ENCODE peak calls at places on chromosomes 7 and 10, in seven cellular contexts. R, L, M, V, Y, N and P are unnamed samples.
A peak's percentile ranks its signal among the peaks of the same experiment; 100 is the strongest.

GRCh38 chr10:49220031-49220430 is 31.8 kb upstream of the TMEM273 start:
- DNase-seq in R (no peak), L (no peak), M (no peak), V (peak; percentile 36), Y (no peak), N (no peak), P (no peak)

GRCh38 chr10:31942892-31943291 is 14.3 kb upstream of the ARHGAP12 start:
- DNase-seq in R (no peak), L (no peak), M (no peak), V (no peak), Y (no peak), N (no peak), P (no peak)

GRCh38 chr10:103197177-103197576 is 4.1 kb upstream of the NT5C2 start:
- DNase-seq in R (peak; percentile 59), L (peak; percentile 57), M (peak; percentile 62), V (peak; percentile 77), Y (peak; percentile 83), N (no peak), P (no peak)

GRCh38 chr7:6529643-6530042 is 21.6 kb downstream of the GRID2IP start:
- DNase-seq in R (no peak), L (no peak), M (no peak), V (no peak), Y (no peak), N (no peak), P (no peak)

GRCh38 chr7:148288592-148289151 is 301.9 kb upstream of the C7orf33 start:
- DNase-seq in R (no peak), L (no peak), M (no peak), V (no peak), Y (no peak), N (no peak), P (no peak)

GRCh38 chr10:48775206-48775517 is 90.5 kb downstream of the WDFY4 start:
- DNase-seq in R (no peak), L (no peak), M (no peak), V (no peak), Y (no peak), N (no peak), P (no peak)

GRCh38 chr10:12854988-12855387 is 146.5 kb downstream of the CCDC3 start:
- DNase-seq in R (no peak), L (no peak), M (no peak), V (no peak), Y (no peak), N (no peak), P (no peak)

GRCh38 chr7:150405584-150406310 is 26.6 kb downstream of the ZNF775 start:
- DNase-seq in R (no peak), L (no peak), M (no peak), V (no peak), Y (no peak), N (no peak), P (no peak)

GRCh38 chr10:58243269-58243668 is 24.4 kb downstream of the IPMK start:
- DNase-seq in R (no peak), L (no peak), M (no peak), V (no peak), Y (no peak), N (no peak), P (no peak)

DNA sequence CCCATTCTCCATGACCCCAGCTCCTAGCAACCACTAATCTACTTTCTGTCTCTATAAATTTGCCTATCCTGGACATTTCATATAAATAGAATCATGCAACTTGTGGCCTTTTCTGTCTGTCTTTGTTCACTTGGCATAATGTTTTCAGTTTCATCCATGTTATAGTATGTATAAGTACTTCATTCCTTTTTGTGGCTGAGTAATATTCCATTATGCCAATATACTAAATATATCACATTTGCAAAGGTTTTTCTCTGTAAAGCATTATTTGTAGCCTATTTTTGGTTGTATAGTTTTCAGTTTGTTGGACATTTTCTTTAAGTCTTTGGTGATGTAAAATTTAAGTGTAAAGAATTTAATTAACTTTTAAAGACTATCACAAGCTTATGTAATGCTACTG is 2.2 kb downstream of the PTPRZ1 start:
- DNase-seq in R (no peak), L (no peak), M (no peak), V (no peak), Y (no peak), N (no peak), P (no peak)
- H3K4me3 ChIP-seq in R (no peak overlapping the region), L (no peak overlapping the region), M (no peak overlapping the region), V (no peak overlapping the region), Y (no peak overlapping the region), N (no peak overlapping the region), P (no peak overlapping the region)

DNA sequence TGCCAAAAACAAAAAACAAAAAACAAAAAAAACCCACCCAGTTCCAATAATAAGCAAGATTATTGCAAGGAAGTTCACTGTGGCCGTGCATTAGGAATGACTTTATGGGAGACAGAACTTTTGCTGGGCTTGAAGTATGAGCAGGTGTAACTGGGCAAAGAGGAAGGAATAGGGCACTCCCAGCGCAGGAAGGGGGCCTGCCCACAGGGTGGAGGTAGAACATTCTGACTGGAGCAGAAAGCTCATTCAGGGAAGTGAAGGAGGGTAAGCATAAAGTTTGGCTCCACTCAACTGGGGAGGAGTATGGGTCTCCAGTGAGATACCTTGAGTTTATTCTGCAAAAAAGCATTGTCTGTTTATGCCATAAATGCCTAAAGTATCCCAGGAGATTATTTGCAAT is 42.1 kb upstream of the WIPF3 start:
- DNase-seq in R (no peak), L (no peak), M (no peak), V (no peak), Y (no peak), N (no peak), P (no peak)
- TF ChIP-seq CTCF in R (no peak), L (no peak), M (no peak), V (peak; percentile 1), Y (peak; percentile 15), N (no peak), P (no peak)

GRCh38 chr7:100157069-100157333 is 1.5 kb downstream of the TRAPPC14 start:
- DNase-seq in R (no peak), L (no peak), M (no peak), V (no peak), Y (no peak), N (no peak), P (no peak)

GRCh38 chr7:100158229-100159098 is at the start of gene TRAPPC14:
- DNase-seq in R (peak; percentile 98), L (peak; percentile 71), M (peak; percentile 94), V (peak; percentile 79), Y (peak; percentile 94), N (no peak), P (no peak)

GRCh38 chr7:100157334-100158228 is 942 bp downstream of the TRAPPC14 start:
- DNase-seq in R (peak; percentile 67), L (peak; percentile 64), M (no peak), V (peak; percentile 78), Y (no peak), N (no peak), P (no peak)

GRCh38 chr7:100160067-100160466 is 1.5 kb upstream of the TRAPPC14 start:
- DNase-seq in R (no peak), L (no peak), M (no peak), V (no peak), Y (no peak), N (no peak), P (no peak)

DNA sequence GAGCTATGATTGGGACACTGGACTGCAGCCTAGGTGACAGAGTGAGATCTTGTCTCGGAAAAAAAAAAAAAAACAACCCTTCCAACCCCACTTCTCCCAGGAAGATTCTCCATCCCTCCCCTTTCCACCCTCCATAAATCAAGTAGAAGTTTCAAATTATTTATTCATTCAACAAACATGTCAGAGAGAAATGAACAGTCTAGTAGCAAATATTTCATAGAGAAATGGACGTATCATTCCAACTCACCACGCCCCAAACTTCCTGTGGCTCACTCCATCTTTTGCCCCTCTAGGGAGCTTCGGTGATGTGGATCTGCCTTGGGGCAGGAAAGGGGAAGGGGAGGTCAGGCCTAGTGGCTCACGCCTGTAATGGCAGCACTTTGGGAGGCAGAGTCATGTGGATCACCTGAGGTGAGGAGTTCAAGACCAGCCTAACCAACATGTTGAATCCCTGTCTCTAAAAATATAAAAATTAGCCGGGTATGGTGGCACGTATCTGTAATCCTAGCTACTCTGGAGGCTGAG is 638 bp upstream of the TRAPPC14 start:
- DNase-seq in R (no peak), L (no peak), M (no peak), V (peak; percentile 32), Y (no peak), N (no peak), P (no peak)
- H3K4me3 ChIP-seq in R (peak overlapping the region; percentile 90), L (peak overlapping the region; percentile 67), M (peak overlapping the region; percentile 75), V (peak overlapping the region; percentile 65), Y (peak overlapping the region; percentile 87), N (peak overlapping the region; percentile 80), P (peak overlapping the region; percentile 76)

DNA sequence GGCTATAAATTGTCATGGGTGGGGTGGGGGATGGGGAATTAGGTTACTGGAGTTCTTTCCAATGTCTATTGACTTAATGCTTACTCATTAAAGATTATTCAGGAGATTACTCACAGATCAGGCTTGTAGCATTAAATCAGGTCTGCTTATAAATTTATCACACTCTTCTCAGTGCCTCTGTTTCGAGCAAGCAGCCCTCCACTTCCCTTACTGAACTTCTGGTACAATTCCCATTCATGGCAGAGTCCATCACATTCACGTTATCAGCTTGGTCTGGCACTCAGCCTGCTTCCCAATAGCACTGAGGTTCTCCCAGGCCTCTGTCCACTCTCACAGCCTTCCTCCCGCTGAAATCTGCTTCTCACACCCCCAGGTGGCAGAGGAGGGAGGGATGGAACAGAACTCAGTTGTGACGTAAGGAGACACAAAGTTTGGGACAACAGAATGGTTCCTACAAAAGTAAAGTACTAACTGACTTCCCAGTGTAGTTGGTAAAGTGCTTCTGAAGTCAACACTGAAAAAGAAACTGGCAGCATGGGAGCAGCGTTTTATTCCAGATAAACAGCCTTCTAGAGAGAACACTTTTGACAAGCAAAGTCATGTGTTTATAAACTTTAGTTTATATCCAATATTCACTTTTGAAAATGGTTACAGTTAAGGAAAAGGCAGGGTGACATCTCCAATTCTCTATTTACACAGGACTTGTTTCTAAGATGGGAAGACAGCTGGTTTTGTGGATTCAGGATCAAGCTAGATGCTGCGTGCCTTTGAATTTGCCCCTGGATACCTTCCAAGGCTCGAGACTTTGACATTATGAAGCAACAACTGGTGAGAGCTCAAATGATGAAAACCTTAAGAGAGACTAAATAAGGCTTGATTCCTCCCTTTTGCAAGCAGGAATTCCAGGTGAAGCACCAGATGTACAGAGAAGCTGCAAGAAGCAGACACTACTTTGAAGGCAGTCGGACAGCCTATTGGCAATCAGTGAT is 81.4 kb downstream of the ATXN7L1 start:
- DNase-seq in R (no peak), L (peak; percentile 87), M (peak; percentile 33), V (peak; percentile 66), Y (no peak), N (peak; percentile 38), P (no peak)
- TF ChIP-seq CTCF in R (no peak), L (no peak), M (no peak), V (no peak), Y (no peak), N (no peak), P (no peak)

GRCh38 chr10:113060221-113061053 is 110.4 kb downstream of the TCF7L2 start:
- DNase-seq in R (peak; percentile 55), L (peak; percentile 45), M (peak; percentile 40), V (peak; percentile 47), Y (peak; percentile 85), N (no peak), P (no peak)
- H3K4me3 ChIP-seq in R (peak overlapping the region; percentile 29), L (no peak overlapping the region), M (peak overlapping the region; percentile 21), V (no peak overlapping the region), Y (peak overlapping the region; percentile 39), N (no peak overlapping the region), P (no peak overlapping the region)

GRCh38 chr7:108660465-108660864 is 90.8 kb downstream of the DNAJB9 start:
- DNase-seq in R (no peak), L (peak; percentile 57), M (no peak), V (peak; percentile 13), Y (no peak), N (no peak), P (no peak)
- TF ChIP-seq CTCF in R (peak; percentile 26), L (peak; percentile 15), M (no peak), V (peak; percentile 23), Y (no peak), N (peak; percentile 38), P (peak; percentile 27)